ENCODE peak calls at places on chromosomes 16 and 17, in eight cellular contexts. S, J, C, T, F, P, X and W are unnamed samples.
A peak's percentile ranks its signal among the peaks of the same experiment; 100 is the strongest.

GRCh38 chr16:1667271-1667670 is 10.8 kb upstream of the JPT2 start:
- DNase-seq in S (no peak), J (no peak), C (no peak), T (no peak), F (no peak), P (no peak), X (no peak), W (no peak)

GRCh38 chr16:81582655-81583441 is 138.2 kb downstream of the CMIP start:
- DNase-seq in S (peak; percentile 58), J (peak; percentile 29), C (no peak), T (no peak), F (no peak), P (no peak), X (no peak), W (no peak)

GRCh38 chr17:21013983-21014382 is 28.8 kb downstream of the USP22 start:
- DNase-seq in S (no peak), J (no peak), C (no peak), T (no peak), F (no peak), P (no peak), X (no peak), W (no peak)

GRCh38 chr16:11257131-11257938 is 1.3 kb upstream of the SOCS1 start:
- DNase-seq in S (peak; percentile 81), J (peak; percentile 87), C (no peak), T (peak; percentile 76), F (peak; percentile 61), P (no peak), X (peak; percentile 90), W (peak; percentile 44)

GRCh38 chr17:68378202-68379149 is 78.8 kb downstream of the WIPI1 start:
- DNase-seq in S (peak; percentile 88), J (peak; percentile 96), C (peak; percentile 89), T (peak; percentile 46), F (peak; percentile 92), P (no peak), X (peak; percentile 98), W (peak; percentile 89)

GRCh38 chr16:72791786-72792185 is 256.1 kb downstream of the ZFHX3 start:
- DNase-seq in S (no peak), J (no peak), C (no peak), T (no peak), F (no peak), P (no peak), X (no peak), W (no peak)

GRCh38 chr17:68101992-68102758 is 66.6 kb downstream of the KPNA2 start:
- DNase-seq in S (peak; percentile 23), J (no peak), C (no peak), T (peak; percentile 36), F (peak; percentile 23), P (no peak), X (peak; percentile 17), W (no peak)

GRCh38 chr17:56506349-56506748 is 87.2 kb upstream of the NOG start:
- DNase-seq in S (peak; percentile 5), J (no peak), C (no peak), T (no peak), F (no peak), P (no peak), X (no peak), W (no peak)

GRCh38 chr17:67016039-67016762 is 28.2 kb upstream of the CACNG1 start:
- DNase-seq in S (no peak), J (no peak), C (no peak), T (no peak), F (no peak), P (no peak), X (no peak), W (no peak)

GRCh38 chr17:47013341-47013740 is 34.3 kb upstream of the RPRML start:
- DNase-seq in S (no peak), J (no peak), C (no peak), T (no peak), F (no peak), P (peak; percentile 26), X (no peak), W (no peak)

GRCh38 chr17:3012926-3013581 is 50.4 kb downstream of the OR1D5 start:
- DNase-seq in S (peak; percentile 88), J (peak; percentile 76), C (no peak), T (peak; percentile 69), F (peak; percentile 53), P (no peak), X (peak; percentile 67), W (peak; percentile 20)

GRCh38 chr17:17749921-17750320 is 68.7 kb downstream of the RAI1 start:
- DNase-seq in S (peak; percentile 75), J (peak; percentile 38), C (no peak), T (peak; percentile 70), F (no peak), P (no peak), X (peak; percentile 51), W (no peak)

GRCh38 chr16:82835487-82836160 is 208.9 kb downstream of the CDH13 start:
- DNase-seq in S (no peak), J (no peak), C (no peak), T (no peak), F (no peak), P (no peak), X (peak; percentile 28), W (no peak)

GRCh38 chr17:731943-732787 is at the start of gene TLCD3A:
- DNase-seq in S (peak; percentile 61), J (peak; percentile 77), C (no peak), T (no peak), F (peak; percentile 78), P (no peak), X (peak; percentile 49), W (no peak)

GRCh38 chr17:14144513-14144912 is 75.2 kb downstream of the COX10 start:
- DNase-seq in S (no peak), J (no peak), C (no peak), T (no peak), F (no peak), P (no peak), X (peak; percentile 5), W (no peak)

GRCh38 chr17:58968662-58969061 is 138.0 kb downstream of the TRIM37 start:
- DNase-seq in S (no peak), J (peak; percentile 3), C (no peak), T (no peak), F (no peak), P (no peak), X (no peak), W (no peak)

GRCh38 chr17:45234641-45235040 is 13.0 kb downstream of the FMNL1 start:
- DNase-seq in S (peak; percentile 66), J (no peak), C (no peak), T (peak; percentile 68), F (no peak), P (no peak), X (no peak), W (no peak)

GRCh38 chr17:27551701-27552466 is 79.1 kb upstream of the LGALS9 start:
- DNase-seq in S (peak; percentile 93), J (no peak), C (no peak), T (no peak), F (no peak), P (no peak), X (peak; percentile 43), W (no peak)

GRCh38 chr16:69522041-69522578 is 43.7 kb upstream of the NFAT5 start:
- DNase-seq in S (no peak), J (no peak), C (no peak), T (no peak), F (no peak), P (no peak), X (no peak), W (no peak)

GRCh38 chr16:31451681-31452351 is 7.5 kb upstream of the ARMC5 start:
- DNase-seq in S (peak; percentile 85), J (peak; percentile 79), C (no peak), T (no peak), F (peak; percentile 47), P (no peak), X (peak; percentile 73), W (no peak)

GRCh38 chr17:1234455-1234854 is 35.8 kb upstream of the BHLHA9 start:
- DNase-seq in S (no peak), J (no peak), C (no peak), T (no peak), F (no peak), P (no peak), X (no peak), W (no peak)

DNA sequence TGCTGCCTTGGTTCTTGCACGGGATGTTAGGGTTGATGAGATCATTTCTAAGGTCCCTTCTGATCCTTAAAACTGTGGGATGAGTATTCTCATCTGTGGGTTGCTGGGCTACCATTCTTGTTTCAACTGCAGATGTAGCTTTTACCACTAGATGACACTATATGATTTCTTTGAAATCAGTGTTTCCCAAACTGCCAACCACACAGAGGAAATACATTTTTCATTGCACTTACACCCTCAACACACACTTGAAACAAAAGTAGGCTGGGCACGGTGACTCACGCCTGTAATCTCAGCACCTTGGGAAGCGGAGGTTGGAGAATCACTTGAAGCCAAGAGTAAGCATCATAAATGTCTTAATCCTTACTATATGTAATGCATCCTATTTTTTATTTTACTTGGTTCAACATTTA is 15.3 kb downstream of the LCMT1 start:
- DNase-seq in S (peak; percentile 65), J (peak; percentile 84), C (no peak), T (no peak), F (no peak), P (peak; percentile 44), X (peak; percentile 89), W (no peak)
- TF ChIP-seq CTCF in S (peak; percentile 73), J (peak; percentile 81), C (peak; percentile 20), T (peak; percentile 75), F (peak; percentile 40), P (peak; percentile 49), X (peak; percentile 74), W (peak; percentile 76)

DNA sequence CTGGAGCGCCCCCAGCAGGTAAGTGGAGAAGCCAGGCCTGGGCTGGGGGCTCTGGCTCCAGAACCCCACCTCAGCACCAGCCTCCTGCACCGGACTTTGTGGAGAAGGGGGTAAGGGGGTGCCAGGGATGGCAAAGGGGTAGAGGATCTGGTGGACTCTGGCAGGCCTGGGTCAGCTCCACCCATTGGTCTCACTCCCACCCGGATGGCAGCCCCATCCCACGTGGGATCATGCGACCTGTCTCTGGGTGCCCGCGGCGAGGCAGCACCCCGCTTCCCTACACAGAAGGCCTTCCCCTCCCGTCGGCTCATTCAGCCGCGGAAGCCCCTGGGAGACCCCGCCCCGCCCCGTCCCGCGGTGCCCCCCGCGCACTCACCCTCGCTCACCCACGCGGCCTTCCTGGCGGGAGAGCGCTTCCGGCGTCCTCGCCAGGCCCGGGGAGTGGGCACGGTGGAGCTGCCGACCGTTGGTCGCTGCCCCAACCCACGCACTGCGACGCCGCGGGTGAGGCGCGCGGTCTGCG is 498 bp upstream of the PLEKHG4 start:
- DNase-seq in S (peak; percentile 56), J (no peak), C (no peak), T (peak; percentile 39), F (no peak), P (no peak), X (no peak), W (no peak)
- TF ChIP-seq CTCF in S (no peak), J (peak; percentile 28), C (no peak), T (peak; percentile 29), F (no peak), P (no peak), X (peak; percentile 11), W (peak; percentile 29)

GRCh38 chr16:89410794-89411309 is 79.5 kb downstream of the ANKRD11 start:
- DNase-seq in S (no peak), J (peak; percentile 91), C (peak; percentile 31), T (no peak), F (peak; percentile 43), P (peak; percentile 55), X (peak; percentile 91), W (peak; percentile 77)
- TF ChIP-seq CTCF in S (no peak), J (no peak), C (no peak), T (peak; percentile 20), F (no peak), P (peak; percentile 49), X (peak; percentile 6), W (peak; percentile 17)

DNA sequence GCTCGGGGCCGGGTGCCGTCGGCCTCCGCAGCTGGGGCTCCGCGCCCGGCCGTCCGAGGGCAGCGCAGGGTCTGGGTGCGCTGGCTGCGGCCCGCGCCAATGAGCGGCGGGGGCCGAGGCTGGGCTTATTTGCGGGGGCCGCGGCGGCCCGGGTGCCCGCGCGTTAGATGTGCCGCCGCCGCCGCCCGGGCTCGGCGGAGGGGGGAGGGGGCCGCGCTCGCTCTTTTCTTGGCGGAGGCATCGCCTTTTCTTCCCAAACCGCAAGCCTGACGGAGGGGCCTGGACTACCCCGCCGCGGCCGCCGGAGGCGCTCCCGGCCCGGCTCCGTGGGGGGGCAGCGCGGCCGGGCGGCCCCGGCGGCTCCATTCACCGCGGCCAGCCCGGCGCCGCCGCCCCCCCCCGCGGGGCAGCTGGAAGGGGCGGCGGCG is at the start of gene NOTUM:
- DNase-seq in S (no peak), J (peak; percentile 63), C (no peak), T (no peak), F (no peak), P (no peak), X (no peak), W (no peak)
- TF ChIP-seq CTCF in S (peak; percentile 41), J (peak; percentile 24), C (no peak), T (no peak), F (peak; percentile 36), P (peak; percentile 41), X (peak; percentile 26), W (peak; percentile 12)